ENCODE peak calls at places on chromosomes 5 and 9, in four cellular contexts. S is WTC11, P is K562, T is HepG2. C is an unnamed sample.

GRCh38 chr5:95856501-95856981 is 34.0 kb upstream of the GLRX start:
- DNase-seq in S (no peak), P (no peak), T (no peak), C (no peak)

GRCh38 chr5:156815988-156816599 is 34.0 kb upstream of the PPP1R2B start:
- DNase-seq in S (peak), P (no peak), T (peak), C (peak)

GRCh38 chr9:124429530-124429867 is 14.3 kb upstream of the PSMB7 start:
- DNase-seq in S (no peak), P (no peak), T (no peak), C (no peak)

GRCh38 chr9:77562021-77562748 is 85.9 kb downstream of the GNA14 start:
- DNase-seq in S (no peak), P (no peak), T (no peak), C (no peak)

GRCh38 chr5:38445374-38446028 is 110.9 kb downstream of the LIFR start:
- DNase-seq in S (no peak), P (no peak), T (no peak), C (no peak)

GRCh38 chr5:108521841-108522506 is 140.1 kb upstream of the FBXL17 start:
- DNase-seq in S (no peak), P (peak), T (peak), C (peak)

GRCh38 chr5:18745988-18746615 is 1111.8 kb downstream of the TAF11L14 start:
- DNase-seq in S (no peak), P (no peak), T (peak), C (no peak)

GRCh38 chr9:101435601-101436079 is at the start of gene ALDOB:
- DNase-seq in S (no peak), P (no peak), T (no peak), C (no peak)

GRCh38 chr9:72857632-72858011 is 95.2 kb downstream of the ALDH1A1 start:
- DNase-seq in S (no peak), P (no peak), T (no peak), C (no peak)

GRCh38 chr9:101536938-101537337 is 3.3 kb downstream of the RNF20 start:
- DNase-seq in S (peak), P (no peak), T (peak), C (peak)

GRCh38 chr5:171820561-171820960 is 34.9 kb downstream of the SMIM23 start:
- DNase-seq in S (no peak), P (no peak), T (no peak), C (no peak)

GRCh38 chr9:137476856-137477255 is 17.7 kb upstream of the NSMF start:
- DNase-seq in S (no peak), P (no peak), T (no peak), C (no peak)

GRCh38 chr5:128155793-128156192 is 72.2 kb downstream of the SLC12A2 start:
- DNase-seq in S (no peak), P (no peak), T (no peak), C (no peak)

GRCh38 chr9:134203224-134203623 is 38.9 kb upstream of the RNU6ATAC start:
- DNase-seq in S (no peak), P (no peak), T (no peak), C (no peak)

GRCh38 chr5:116612431-116612830 is 37.8 kb upstream of the SEMA6A start:
- DNase-seq in S (no peak), P (no peak), T (no peak), C (no peak)

GRCh38 chr9:70406446-70406862 is 8.0 kb downstream of the KLF9 start:
- DNase-seq in S (no peak), P (no peak), T (no peak), C (no peak)

GRCh38 chr5:78829811-78830499 is 155.2 kb downstream of the ARSB start:
- DNase-seq in S (no peak), P (no peak), T (no peak), C (no peak)

GRCh38 chr9:11417782-11418181 is 805.0 kb upstream of the PTPRD start:
- DNase-seq in S (no peak), P (no peak), T (no peak), C (no peak)

GRCh38 chr5:175894805-175895204 is 23.4 kb downstream of the CPLX2 start:
- DNase-seq in S (no peak), P (no peak), T (no peak), C (no peak)

GRCh38 chr5:142671801-142672200 is 14.1 kb downstream of the FGF1 start:
- DNase-seq in S (no peak), P (no peak), T (no peak), C (no peak)

GRCh38 chr5:135549413-135549812 is 13.6 kb upstream of the NEUROG1 start:
- DNase-seq in S (no peak), P (no peak), T (no peak), C (no peak)

GRCh38 chr5:13115476-13115875 is 829.0 kb downstream of the DNAH5 start:
- DNase-seq in S (no peak), P (no peak), T (no peak), C (no peak)

GRCh38 chr5:158785397-158785796 is 314.3 kb downstream of the EBF1 start:
- DNase-seq in S (no peak), P (no peak), T (no peak), C (no peak)

GRCh38 chr5:148336704-148337435 is 1.5 kb downstream of the SPINK9 start:
- DNase-seq in S (no peak), P (no peak), T (no peak), C (no peak)

GRCh38 chr5:157312492-157312891 is 46.6 kb downstream of the CYFIP2 start:
- DNase-seq in S (peak), P (peak), T (peak), C (peak)

GRCh38 chr9:113516840-113517577 is 53.5 kb downstream of the RGS3 start:
- DNase-seq in S (no peak), P (no peak), T (no peak), C (no peak)

GRCh38 chr5:89407053-89407452 is 524.1 kb upstream of the MEF2C start:
- DNase-seq in S (no peak), P (no peak), T (no peak), C (no peak)

GRCh38 chr5:107558951-107559350 is 111.8 kb downstream of the EFNA5 start:
- DNase-seq in S (peak), P (no peak), T (no peak), C (no peak)

GRCh38 chr5:4987431-4987830 is 152.7 kb upstream of the ADAMTS16 start:
- DNase-seq in S (no peak), P (no peak), T (no peak), C (no peak)

GRCh38 chr9:27715651-27716050 is 142.4 kb upstream of the C9orf72 start:
- DNase-seq in S (no peak), P (no peak), T (no peak), C (no peak)

GRCh38 chr9:104071589-104071988 is 22.5 kb upstream of the SMC2 start:
- DNase-seq in S (no peak), P (no peak), T (no peak), C (no peak)

GRCh38 chr9:1231998-1232919 is 182.1 kb downstream of the DMRT2 start:
- DNase-seq in S (no peak), P (no peak), T (peak), C (no peak)
- TF ChIP-seq SP1 in S (no peak), P (no peak), T (no peak), C (no peak)

GRCh38 chr9:69132391-69132790 is 41.7 kb upstream of the TJP2 start:
- DNase-seq in S (no peak), P (no peak), T (no peak), C (no peak)

GRCh38 chr9:69130456-69131441 is 43.3 kb upstream of the TJP2 start:
- DNase-seq in S (no peak), P (no peak), T (no peak), C (no peak)

GRCh38 chr9:69134412-69134811 is 39.7 kb upstream of the TJP2 start:
- DNase-seq in S (no peak), P (no peak), T (no peak), C (no peak)

GRCh38 chr9:69136185-69136584 is 37.9 kb upstream of the TJP2 start:
- DNase-seq in S (no peak), P (no peak), T (no peak), C (no peak)

GRCh38 chr9:69131682-69132081 is 42.4 kb upstream of the TJP2 start:
- DNase-seq in S (no peak), P (no peak), T (peak), C (no peak)
- TF ChIP-seq ELF4 in S (no peak), P (no peak), T (no peak), C (no peak)

DNA sequence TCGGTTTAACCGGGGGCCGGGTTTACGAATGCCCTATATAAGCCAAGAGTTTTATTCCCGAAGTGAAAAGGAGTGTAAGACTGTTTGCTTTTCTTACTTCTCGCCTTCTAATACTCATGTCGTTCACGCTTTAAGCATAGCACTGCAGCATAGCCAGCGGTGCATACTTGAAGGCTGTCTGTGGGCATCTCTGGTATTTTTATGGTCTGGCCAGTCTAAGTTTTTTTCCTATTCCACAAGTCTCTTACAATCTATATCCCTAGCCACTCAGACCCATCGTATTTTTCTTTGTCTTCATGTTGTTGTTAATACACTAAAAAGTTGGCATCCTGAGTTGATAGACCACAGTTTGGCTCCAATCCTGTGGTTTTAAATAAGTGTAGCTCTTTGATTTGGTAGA is 1.3 kb downstream of the UHRF2 start:
- DNase-seq in S (no peak), P (no peak), T (no peak), C (no peak)
- TF ChIP-seq SP1 in S (no peak), P (no peak), T (no peak), C (no peak)

GRCh38 chr5:8247485-8247884 is 378.5 kb downstream of the MTRR start:
- DNase-seq in S (no peak), P (no peak), T (no peak), C (no peak)

GRCh38 chr5:8241558-8241957 is 372.6 kb downstream of the MTRR start:
- DNase-seq in S (no peak), P (no peak), T (no peak), C (no peak)

GRCh38 chr5:8247074-8247473 is 378.1 kb downstream of the MTRR start:
- DNase-seq in S (no peak), P (no peak), T (no peak), C (no peak)
- TF ChIP-seq ELF4 in S (no peak), P (no peak), T (no peak), C (no peak)

DNA sequence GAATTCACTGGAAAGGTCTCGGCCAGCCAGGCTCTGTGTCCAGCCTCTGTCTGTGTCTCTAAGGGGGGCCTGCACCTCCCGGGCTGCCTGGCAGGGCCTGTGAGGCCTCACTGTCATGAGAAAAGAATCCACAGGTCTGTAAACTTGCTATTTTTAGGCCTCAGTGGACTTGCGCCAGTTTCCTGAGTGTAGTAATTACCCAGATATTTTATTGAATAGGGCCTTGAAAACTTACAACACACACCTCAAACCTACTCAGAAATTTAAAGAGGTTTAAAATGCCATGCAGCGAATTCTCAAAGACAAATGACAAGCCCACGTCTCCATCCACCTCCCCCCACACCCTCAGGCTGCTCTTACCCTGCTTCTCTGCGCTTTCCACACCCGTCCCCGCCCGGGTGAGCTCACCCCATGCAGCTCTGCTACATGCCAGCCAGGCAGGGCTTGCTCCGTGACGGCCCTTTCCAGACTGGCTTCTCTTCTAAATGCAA is 8.8 kb upstream of the TENT4A start:
- DNase-seq in S (no peak), P (no peak), T (no peak), C (no peak)
- TF ChIP-seq SP1 in S (no peak), P (no peak), T (no peak), C (no peak)

DNA sequence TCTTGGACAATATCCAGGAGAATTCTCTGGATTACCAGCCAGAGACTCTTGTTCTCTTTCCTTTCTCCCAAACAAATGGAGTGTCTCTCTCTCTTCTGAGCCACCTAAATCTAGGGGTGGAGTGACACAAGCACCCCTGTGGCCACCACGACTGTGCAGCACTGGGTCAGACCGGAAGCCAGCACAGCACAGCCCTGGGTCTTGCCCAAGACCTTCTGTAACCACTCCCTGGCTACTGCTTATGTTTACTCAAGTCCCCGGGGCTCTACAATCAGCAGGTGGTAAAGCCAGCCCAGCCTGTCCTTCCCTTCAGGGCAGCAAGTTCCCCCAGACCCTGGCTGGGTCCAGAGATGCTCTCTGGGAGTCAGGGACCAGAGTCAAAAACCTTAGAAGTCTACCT is 110.0 kb upstream of the TUT7 start:
- DNase-seq in S (no peak), P (no peak), T (no peak), C (no peak)
- TF ChIP-seq ELF4 in S (no peak), P (no peak), T (no peak), C (no peak)

DNA sequence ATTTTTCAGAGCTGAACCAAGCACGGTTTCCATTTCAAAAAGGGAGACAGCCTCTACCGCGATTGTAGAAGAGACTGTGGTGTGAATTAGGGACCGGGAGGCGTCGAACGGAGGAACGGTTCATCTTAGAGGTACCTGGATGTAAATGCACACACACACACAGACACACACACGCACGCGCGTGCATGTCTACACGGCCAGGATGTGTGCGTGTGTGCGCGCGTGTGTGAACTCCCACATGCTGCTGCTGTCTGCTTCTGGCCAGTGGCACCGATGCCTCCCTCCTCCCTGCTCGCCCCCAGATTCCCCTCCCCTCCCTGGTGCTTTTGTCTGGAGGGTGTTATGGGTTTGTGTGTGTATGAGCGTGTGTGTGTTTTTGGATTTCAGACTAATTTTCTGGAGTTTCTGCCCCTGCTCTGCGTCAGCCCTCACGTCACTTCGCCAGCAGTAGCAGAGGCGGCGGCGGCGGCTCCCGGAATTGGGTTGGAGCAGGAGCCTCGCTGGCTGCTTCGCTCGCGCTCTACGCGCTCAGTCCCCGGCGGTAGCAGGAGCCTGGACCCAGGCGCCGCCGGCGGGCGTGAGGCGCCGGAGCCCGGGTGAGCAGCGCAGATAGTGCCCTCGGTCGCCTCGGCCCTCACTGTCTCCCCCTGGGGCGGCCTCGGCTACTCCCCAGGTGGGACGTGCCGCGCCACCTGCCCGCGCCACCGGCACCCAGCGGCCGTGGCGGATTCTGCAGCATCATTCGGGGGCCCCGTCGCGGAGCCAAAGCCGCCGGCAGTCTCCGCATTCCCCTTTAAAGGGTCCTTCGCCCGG is at the start of gene NTRK2:
- DNase-seq in S (peak), P (no peak), T (no peak), C (peak)
- TF ChIP-seq SP1 in S (no peak), P (no peak), T (no peak), C (no peak)